ENCODE peak calls at places on chromosomes 5 and 9, in ten cellular contexts. J is uterus, G is Peyer's patch, V is heart left ventricle, P is NB4, A is tibial nerve, O is H1, F is transverse colon, H is ovary, R is endothelial cell of umbilical vein. X is an unnamed sample.

GRCh38 chr9:34501889-34502425 is 20.8 kb downstream of the ENHO start:
- DNase-seq in J (peak; percentile 45), G (no peak), V (peak; percentile 61), P (peak; percentile 37), A (peak; percentile 51), O (no peak), F (peak; percentile 24), H (peak; percentile 28), R (peak; percentile 39), X (peak; percentile 50)

GRCh38 chr5:172059661-172060100 is 53.2 kb upstream of the FBXW11 start:
- DNase-seq in J (no peak), G (no peak), V (no peak), P (peak; percentile 37), A (no peak), O (peak; percentile 64), F (no peak), H (no peak), R (peak; percentile 35), X (peak; percentile 8)

GRCh38 chr5:3925935-3926334 is 330.3 kb downstream of the IRX1 start:
- DNase-seq in J (no peak), G (no peak), V (no peak), P (no peak), A (no peak), O (no peak), F (no peak), H (no peak), R (no peak), X (no peak)

GRCh38 chr9:131398204-131398603 is 4.3 kb downstream of the PRRC2B start:
- DNase-seq in J (no peak), G (no peak), V (no peak), P (peak; percentile 73), A (no peak), O (no peak), F (peak; percentile 45), H (no peak), R (peak; percentile 49), X (no peak)

GRCh38 chr5:165361143-165361542 is 1855.7 kb downstream of the MAT2B start:
- DNase-seq in J (no peak), G (no peak), V (no peak), P (no peak), A (no peak), O (no peak), F (no peak), H (no peak), R (no peak), X (no peak)

GRCh38 chr5:172935096-172935495 is 24.1 kb upstream of the RPL26L1 start:
- DNase-seq in J (no peak), G (no peak), V (no peak), P (no peak), A (no peak), O (no peak), F (no peak), H (no peak), R (no peak), X (no peak)

GRCh38 chr5:178349147-178349527 is 116.5 kb upstream of the PHYKPL start:
- DNase-seq in J (no peak), G (no peak), V (no peak), P (no peak), A (no peak), O (no peak), F (no peak), H (no peak), R (no peak), X (no peak)

GRCh38 chr9:134644715-134645606 is 3.4 kb downstream of the COL5A1 start:
- DNase-seq in J (peak; percentile 87), G (no peak), V (peak; percentile 84), P (peak; percentile 11), A (peak; percentile 97), O (no peak), F (peak; percentile 60), H (peak; percentile 85), R (peak; percentile 95), X (peak; percentile 94)

GRCh38 chr5:157379983-157380382 is 80.0 kb upstream of the NIPAL4 start:
- DNase-seq in J (no peak), G (no peak), V (no peak), P (no peak), A (no peak), O (no peak), F (no peak), H (no peak), R (no peak), X (no peak)

GRCh38 chr5:35095366-35095765 is 47.6 kb upstream of the AGXT2 start:
- DNase-seq in J (no peak), G (no peak), V (no peak), P (no peak), A (no peak), O (no peak), F (no peak), H (no peak), R (no peak), X (no peak)

GRCh38 chr5:109451161-109451560 is 41.4 kb upstream of the PJA2 start:
- DNase-seq in J (no peak), G (no peak), V (peak; percentile 23), P (no peak), A (no peak), O (no peak), F (no peak), H (no peak), R (no peak), X (no peak)

GRCh38 chr9:35172878-35173277 is 11.1 kb downstream of the UNC13B start:
- DNase-seq in J (no peak), G (no peak), V (no peak), P (no peak), A (no peak), O (no peak), F (no peak), H (no peak), R (no peak), X (no peak)

GRCh38 chr5:151703227-151703626 is 16.5 kb upstream of the SPARC start:
- DNase-seq in J (no peak), G (no peak), V (no peak), P (no peak), A (no peak), O (no peak), F (no peak), H (no peak), R (no peak), X (no peak)
- TF ChIP-seq POLR2A in J (no peak), G (no peak), V (no peak), P (no peak), A (no peak), O (no peak), F (no peak), H (no peak), R (no peak), X (no peak)

GRCh38 chr5:150460781-150461180 is 11.2 kb upstream of the RPS14 start:
- DNase-seq in J (no peak), G (no peak), V (no peak), P (no peak), A (no peak), O (no peak), F (no peak), H (no peak), R (no peak), X (no peak)
- H3K4me3 ChIP-seq in J (no peak overlapping the region), G (no peak overlapping the region), V (no peak overlapping the region), P (no peak overlapping the region), A (no peak overlapping the region), O (no peak overlapping the region), F (no peak overlapping the region), H (no peak overlapping the region), R (no peak overlapping the region), X (no peak overlapping the region)

DNA sequence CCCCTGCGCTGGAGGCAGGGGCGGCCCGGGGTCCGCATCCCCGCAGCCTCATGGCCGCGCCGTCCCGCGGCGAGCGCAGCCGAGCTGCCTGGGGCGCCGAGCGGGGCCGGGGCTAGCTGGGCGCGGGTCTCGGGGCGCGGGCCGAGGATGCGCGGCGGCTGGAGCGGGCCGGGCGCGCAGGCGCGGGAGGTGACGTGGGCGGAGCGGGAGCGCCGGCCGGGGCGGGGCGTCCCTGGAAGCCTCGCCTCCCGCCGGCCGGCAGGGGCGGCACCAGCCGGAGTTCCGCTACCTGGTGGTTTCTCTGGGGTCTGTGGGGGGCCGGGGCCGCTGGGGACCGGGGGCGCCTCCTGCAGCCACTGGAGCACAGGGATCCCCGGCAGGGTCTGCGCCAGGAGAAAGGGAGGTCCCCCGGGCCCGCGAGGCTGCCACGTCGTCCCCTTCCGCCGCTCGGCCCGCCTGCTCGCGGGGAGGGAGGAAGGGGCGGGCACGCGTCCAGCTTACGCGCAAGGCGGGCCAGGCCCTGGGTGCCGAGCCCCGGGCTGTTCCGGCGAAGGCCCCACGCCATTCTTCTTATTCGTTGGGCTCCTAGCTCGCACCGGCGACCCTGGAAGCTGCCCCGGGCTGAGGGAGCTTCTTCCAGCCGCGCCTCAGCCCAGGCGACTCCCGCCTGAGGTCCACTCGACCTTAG is at the start of gene LPCAT1:
- DNase-seq in J (peak; percentile 80), G (peak; percentile 89), V (peak; percentile 91), P (peak; percentile 88), A (peak; percentile 47), O (peak; percentile 88), F (peak; percentile 79), H (peak; percentile 67), R (peak; percentile 70), X (peak; percentile 94)
- TF ChIP-seq POLR2A in J (peak; percentile 53), G (peak; percentile 30), V (no peak), P (peak; percentile 71), A (no peak), O (no peak), F (peak; percentile 30), H (no peak), R (no peak), X (no peak)

GRCh38 chr5:113002423-113002822 is 25.8 kb downstream of the DCP2 start:
- DNase-seq in J (no peak), G (no peak), V (no peak), P (no peak), A (no peak), O (no peak), F (no peak), H (no peak), R (no peak), X (no peak)

GRCh38 chr5:113005454-113005853 is 28.9 kb downstream of the DCP2 start:
- DNase-seq in J (no peak), G (no peak), V (no peak), P (no peak), A (no peak), O (no peak), F (no peak), H (no peak), R (no peak), X (no peak)

GRCh38 chr5:113000466-113000865 is 23.9 kb downstream of the DCP2 start:
- DNase-seq in J (no peak), G (no peak), V (no peak), P (no peak), A (no peak), O (no peak), F (no peak), H (no peak), R (no peak), X (no peak)

GRCh38 chr5:112998296-112998695 is 21.7 kb downstream of the DCP2 start:
- DNase-seq in J (no peak), G (no peak), V (no peak), P (no peak), A (no peak), O (no peak), F (no peak), H (no peak), R (no peak), X (no peak)

DNA sequence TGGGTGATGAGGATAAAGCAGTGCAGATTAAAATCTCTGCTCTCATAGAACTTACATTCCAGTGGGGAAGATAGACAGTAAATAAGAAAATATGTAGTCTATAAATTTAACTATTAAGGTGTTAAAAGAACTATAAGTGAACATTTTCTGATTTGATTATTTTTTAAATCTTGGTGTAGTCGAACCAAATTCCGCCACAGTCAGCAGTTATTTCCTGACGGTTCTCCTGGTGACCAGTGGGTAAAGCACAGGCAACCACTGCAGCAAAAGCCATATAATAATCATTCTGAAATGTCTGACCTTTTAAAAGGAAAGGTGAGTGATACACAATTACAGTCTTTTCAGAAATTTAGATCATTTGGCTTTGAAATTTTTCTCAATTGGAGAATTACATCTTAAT is 27.2 kb downstream of the DCP2 start:
- DNase-seq in J (no peak), G (no peak), V (no peak), P (no peak), A (no peak), O (no peak), F (no peak), H (no peak), R (no peak), X (no peak)
- H3K4me3 ChIP-seq in J (no peak overlapping the region), G (no peak overlapping the region), V (no peak overlapping the region), P (no peak overlapping the region), A (no peak overlapping the region), O (no peak overlapping the region), F (no peak overlapping the region), H (no peak overlapping the region), R (no peak overlapping the region), X (no peak overlapping the region)

X was measured in lower leg skin.